ENCODE peak calls at places on chromosome 1, in nine cellular contexts. J is stimulated activated CD4-positive, alpha-beta T cell treated with anti-CD3 and anti-CD28 coated beads, Interleukin-4, amount 100 ng/mL, for 4 hours; S is activated T-helper 1 cell treated with Interleukin-2 at 50 U/mL for 16 hours; A is occipital lobe; U is Calu3; T is myocyte; G is astrocyte; L is lower leg skin; E is H54. H is an unnamed sample.

GRCh38 chr1:10456079-10456478 is 6.2 kb downstream of the CORT start:
- DNase-seq in J (no peak), S (no peak), A (no peak), U (no peak), T (no peak), G (no peak), L (no peak), E (no peak), H (no peak)

GRCh38 chr1:68112835-68113243 is 62.4 kb upstream of the DIRAS3 start:
- DNase-seq in J (no peak), S (no peak), A (no peak), U (peak; percentile 14), T (peak; percentile 52), G (peak; percentile 94), L (no peak), E (peak; percentile 42), H (peak; percentile 84)

GRCh38 chr1:239126881-239127280 is 259.5 kb upstream of the CHRM3 start:
- DNase-seq in J (no peak), S (no peak), A (no peak), U (no peak), T (peak; percentile 16), G (peak; percentile 21), L (no peak), E (no peak), H (no peak)

GRCh38 chr1:170240409-170240808 is 94.7 kb downstream of the NTMT2 start:
- DNase-seq in J (no peak), S (no peak), A (no peak), U (no peak), T (no peak), G (peak; percentile 20), L (no peak), E (no peak), H (no peak)

GRCh38 chr1:3651011-3651938 is 1.0 kb upstream of the TP73 start:
- DNase-seq in J (no peak), S (no peak), A (no peak), U (no peak), T (no peak), G (no peak), L (no peak), E (no peak), H (no peak)

GRCh38 chr1:88736633-88737248 is 52.7 kb downstream of the PKN2 start:
- DNase-seq in J (no peak), S (no peak), A (no peak), U (peak; percentile 66), T (peak; percentile 21), G (peak; percentile 15), L (no peak), E (peak; percentile 5), H (peak; percentile 8)

GRCh38 chr1:66552829-66553228 is 18.9 kb downstream of the SGIP1 start:
- DNase-seq in J (no peak), S (no peak), A (no peak), U (no peak), T (peak; percentile 43), G (no peak), L (no peak), E (no peak), H (no peak)

GRCh38 chr1:196380311-196380710 is 227.9 kb downstream of the KCNT2 start:
- DNase-seq in J (no peak), S (no peak), A (no peak), U (no peak), T (peak; percentile 28), G (no peak), L (no peak), E (no peak), H (no peak)

GRCh38 chr1:227766015-227766634 is 30.9 kb downstream of the SNAP47 start:
- DNase-seq in J (peak; percentile 58), S (peak; percentile 78), A (no peak), U (no peak), T (peak; percentile 86), G (peak; percentile 44), L (no peak), E (peak; percentile 78), H (no peak)

GRCh38 chr1:88802950-88803349 is 88.4 kb downstream of the GTF2B start:
- DNase-seq in J (no peak), S (no peak), A (no peak), U (no peak), T (peak; percentile 21), G (peak; percentile 70), L (no peak), E (no peak), H (peak; percentile 44)

GRCh38 chr1:204313675-204314074 is 46.1 kb downstream of the PLEKHA6 start:
- DNase-seq in J (no peak), S (no peak), A (no peak), U (no peak), T (no peak), G (no peak), L (no peak), E (no peak), H (no peak)

GRCh38 chr1:89995595-89996397 is 886 bp downstream of the ZNF326 start:
- DNase-seq in J (no peak), S (no peak), A (no peak), U (no peak), T (no peak), G (peak; percentile 29), L (no peak), E (no peak), H (peak; percentile 18)

GRCh38 chr1:162187676-162188075 is 118.2 kb downstream of the NOS1AP start:
- DNase-seq in J (no peak), S (no peak), A (no peak), U (no peak), T (no peak), G (no peak), L (no peak), E (no peak), H (peak; percentile 42)

GRCh38 chr1:91007092-91007491 is 14.7 kb downstream of the ZNF644 start:
- DNase-seq in J (no peak), S (no peak), A (no peak), U (no peak), T (no peak), G (no peak), L (no peak), E (no peak), H (no peak)

GRCh38 chr1:158458263-158458662 is 3.4 kb upstream of the OR10K1 start:
- DNase-seq in J (no peak), S (no peak), A (no peak), U (no peak), T (no peak), G (no peak), L (no peak), E (no peak), H (peak; percentile 71)

GRCh38 chr1:150748859-150749719 is 16.5 kb downstream of the CTSS start:
- DNase-seq in J (no peak), S (no peak), A (no peak), U (no peak), T (no peak), G (no peak), L (no peak), E (no peak), H (no peak)

GRCh38 chr1:60716472-60716871 is 365.9 kb upstream of the NFIA start:
- DNase-seq in J (no peak), S (no peak), A (no peak), U (no peak), T (no peak), G (no peak), L (no peak), E (no peak), H (no peak)

GRCh38 chr1:166590161-166590560 is 249.1 kb upstream of the POGK start:
- DNase-seq in J (no peak), S (no peak), A (no peak), U (no peak), T (no peak), G (no peak), L (no peak), E (no peak), H (no peak)

GRCh38 chr1:103025858-103026409 is 82.4 kb downstream of the COL11A1 start:
- DNase-seq in J (no peak), S (no peak), A (no peak), U (no peak), T (no peak), G (no peak), L (no peak), E (no peak), H (no peak)

GRCh38 chr1:31926846-31927660 is 11.1 kb downstream of the PTP4A2 start:
- DNase-seq in J (no peak), S (no peak), A (no peak), U (no peak), T (no peak), G (no peak), L (no peak), E (no peak), H (no peak)

GRCh38 chr1:217363319-217363718 is 267.6 kb downstream of the GPATCH2 start:
- DNase-seq in J (no peak), S (no peak), A (no peak), U (no peak), T (no peak), G (no peak), L (no peak), E (no peak), H (no peak)

GRCh38 chr1:14522331-14523241 is 75.9 kb upstream of the KAZN start:
- DNase-seq in J (no peak), S (no peak), A (peak; percentile 10), U (no peak), T (peak; percentile 25), G (peak; percentile 89), L (peak; percentile 43), E (peak; percentile 63), H (no peak)

GRCh38 chr1:193031431-193031830 is 27.7 kb downstream of the UCHL5 start:
- DNase-seq in J (no peak), S (no peak), A (no peak), U (no peak), T (peak; percentile 11), G (no peak), L (no peak), E (no peak), H (no peak)

GRCh38 chr1:26360807-26361604 is 7.1 kb upstream of the CRYBG2 start:
- DNase-seq in J (no peak), S (no peak), A (no peak), U (no peak), T (no peak), G (no peak), L (no peak), E (no peak), H (no peak)

GRCh38 chr1:221840511-221841243 is 98.8 kb upstream of the DUSP10 start:
- DNase-seq in J (no peak), S (no peak), A (no peak), U (no peak), T (peak; percentile 26), G (no peak), L (peak; percentile 68), E (no peak), H (no peak)

GRCh38 chr1:183063349-183063748 is 40.1 kb downstream of the LAMC1 start:
- DNase-seq in J (no peak), S (no peak), A (no peak), U (no peak), T (peak; percentile 30), G (no peak), L (no peak), E (no peak), H (no peak)

GRCh38 chr1:92484472-92485373 is 2.0 kb downstream of the GFI1 start:
- DNase-seq in J (peak; percentile 82), S (no peak), A (no peak), U (peak; percentile 34), T (no peak), G (no peak), L (no peak), E (no peak), H (no peak)

GRCh38 chr1:239952348-239953307 is 139.1 kb upstream of the FMN2 start:
- DNase-seq in J (no peak), S (no peak), A (no peak), U (peak; percentile 90), T (peak; percentile 21), G (no peak), L (no peak), E (peak; percentile 30), H (no peak)

GRCh38 chr1:228163776-228164534 is 1.6 kb upstream of the IBA57 start:
- DNase-seq in J (no peak), S (no peak), A (no peak), U (no peak), T (no peak), G (no peak), L (no peak), E (no peak), H (no peak)

GRCh38 chr1:175197536-175197935 is 5.0 kb upstream of the KIAA0040 start:
- DNase-seq in J (no peak), S (no peak), A (no peak), U (peak; percentile 85), T (no peak), G (no peak), L (no peak), E (no peak), H (peak; percentile 68)

GRCh38 chr1:209755926-209756607 is at the start of gene TRAF3IP3:
- DNase-seq in J (peak; percentile 69), S (peak; percentile 65), A (no peak), U (no peak), T (no peak), G (no peak), L (peak; percentile 40), E (no peak), H (no peak)

H was measured in NCI-H226.